ENCODE peak calls at places on chromosomes 11 and 22, in nine cellular contexts. P, Z, U, G, M, V, O, X and W are unnamed samples.

GRCh38 chr22:23906641-23907040 is 12.5 kb downstream of the MIF start:
- DNase-seq in O (no peak), Z (no peak), V (no peak), U (no peak), P (no peak), G (no peak), M (no peak), X (no peak), W (no peak)

GRCh38 chr11:34203377-34203801 is 98.0 kb downstream of the NAT10 start:
- DNase-seq in Z (no peak), P (no peak), V (no peak), O (no peak), M (no peak), X (no peak), U (no peak), G (no peak), W (no peak)

GRCh38 chr11:36300651-36301050 is 4.6 kb downstream of the PRR5L start:
- DNase-seq in M (peak), U (no peak), P (peak), Z (peak), X (no peak), G (peak), O (peak), V (no peak), W (peak)

GRCh38 chr11:73252577-73253191 is 19.5 kb upstream of the P2RY6 start:
- DNase-seq in M (no peak), P (no peak), G (no peak), Z (peak), U (peak), O (no peak), V (no peak), X (no peak), W (peak)

GRCh38 chr22:37604875-37605274 is 3.8 kb upstream of the GGA1 start:
- DNase-seq in U (peak), X (no peak), O (no peak), M (no peak), P (no peak), G (no peak), Z (no peak), V (peak), W (no peak)

GRCh38 chr11:17521106-17521900 is 22.9 kb downstream of the USH1C start:
- DNase-seq in O (no peak), U (no peak), G (no peak), V (no peak), Z (no peak), X (no peak), M (no peak), P (no peak), W (no peak)

GRCh38 chr22:29912605-29913398 is 29.8 kb downstream of the MTMR3 start:
- DNase-seq in O (no peak), U (no peak), M (no peak), Z (no peak), G (peak), X (no peak), V (no peak), P (no peak), W (peak)

GRCh38 chr11:3820971-3821370 is 12.6 kb downstream of the PGAP2 start:
- DNase-seq in U (no peak), G (no peak), P (no peak), M (no peak), V (no peak), X (no peak), Z (no peak), O (no peak), W (no peak)

GRCh38 chr11:35629914-35630313 is 11.7 kb downstream of the FJX1 start:
- DNase-seq in G (peak), X (no peak), Z (no peak), U (no peak), V (no peak), O (no peak), M (peak), P (no peak), W (no peak)

GRCh38 chr11:5489571-5490357 is 1.3 kb downstream of the OR52D1 start:
- DNase-seq in O (no peak), P (no peak), M (no peak), Z (no peak), V (no peak), X (no peak), U (no peak), G (no peak), W (no peak)

GRCh38 chr22:29117799-29118477 is 45.1 kb downstream of the KREMEN1 start:
- DNase-seq in V (no peak), X (no peak), U (no peak), G (peak), O (no peak), M (no peak), Z (no peak), P (no peak), W (no peak)

GRCh38 chr11:35525501-35526175 is at the start of gene PAMR1:
- DNase-seq in M (peak), Z (peak), X (no peak), V (no peak), G (peak), O (peak), U (no peak), P (peak), W (no peak)

GRCh38 chr11:10716543-10717259 is 23.1 kb upstream of the IRAG1 start:
- DNase-seq in X (no peak), P (no peak), O (no peak), Z (no peak), V (no peak), M (no peak), G (no peak), U (no peak), W (no peak)

GRCh38 chr11:111513240-111513605 is 1.0 kb upstream of the BTG4 start:
- DNase-seq in O (no peak), Z (peak), G (no peak), M (no peak), P (no peak), V (no peak), X (no peak), U (no peak), W (no peak)

GRCh38 chr22:42933783-42934144 is 76.7 kb upstream of the ARFGAP3 start:
- DNase-seq in G (peak), P (no peak), Z (no peak), V (no peak), U (no peak), X (no peak), O (no peak), M (no peak), W (no peak)

GRCh38 chr22:29346659-29347058 is 31.2 kb upstream of the RASL10A start:
- DNase-seq in P (no peak), U (no peak), Z (no peak), X (no peak), M (no peak), G (no peak), O (no peak), V (no peak), W (no peak)

GRCh38 chr11:113446112-113446511 is 29.1 kb downstream of the DRD2 start:
- DNase-seq in G (peak), O (no peak), U (no peak), X (no peak), Z (no peak), P (no peak), M (no peak), V (no peak), W (no peak)